ENCODE peak calls at places on chromosome 4, in nine cellular contexts. One of them, this sample, is unnamed.

GRCh38 chr4:176034498-176034897 is 31.1 kb upstream of the WDR17 start:
- DNase-seq in foreskin keratinocyte: peak
- DNase-seq in mesendoderm: peak
- DNase-seq in Panc1: peak
- DNase-seq in adrenal gland: peak
- DNase-seq in IMR-90: peak
- DNase-seq in OCI-LY7: peak
- DNase-seq in upper lobe of right lung: no peak
- DNase-seq in tibial artery: no peak
- DNase-seq in this sample: peak

GRCh38 chr4:173041482-173041881 is 127.1 kb upstream of the GALNT7 start:
- DNase-seq in mesendoderm: no peak
- DNase-seq in foreskin keratinocyte: no peak
- DNase-seq in IMR-90: no peak
- DNase-seq in upper lobe of right lung: no peak
- DNase-seq in adrenal gland: no peak
- DNase-seq in Panc1: no peak
- DNase-seq in OCI-LY7: no peak
- DNase-seq in tibial artery: no peak
- DNase-seq in this sample: no peak

GRCh38 chr4:180059216-180059881 is 2183.9 kb upstream of the TENM3 start:
- DNase-seq in tibial artery: no peak
- DNase-seq in OCI-LY7: no peak
- DNase-seq in adrenal gland: peak
- DNase-seq in foreskin keratinocyte: peak
- DNase-seq in IMR-90: no peak
- DNase-seq in Panc1: no peak
- DNase-seq in mesendoderm: peak
- DNase-seq in upper lobe of right lung: peak
- DNase-seq in this sample: peak

GRCh38 chr4:70591955-70592582 is at the start of gene AMBN:
- DNase-seq in foreskin keratinocyte: no peak
- DNase-seq in Panc1: no peak
- DNase-seq in adrenal gland: no peak
- DNase-seq in OCI-LY7: no peak
- DNase-seq in mesendoderm: no peak
- DNase-seq in IMR-90: no peak
- DNase-seq in upper lobe of right lung: no peak
- DNase-seq in tibial artery: no peak
- DNase-seq in this sample: no peak

GRCh38 chr4:73499996-73500765 is 18.6 kb downstream of the AFM start:
- DNase-seq in Panc1: no peak
- DNase-seq in mesendoderm: no peak
- DNase-seq in foreskin keratinocyte: peak
- DNase-seq in IMR-90: peak
- DNase-seq in upper lobe of right lung: no peak
- DNase-seq in tibial artery: no peak
- DNase-seq in adrenal gland: no peak
- DNase-seq in OCI-LY7: no peak
- DNase-seq in this sample: no peak

GRCh38 chr4:19455196-19455595 is 796.5 kb upstream of the SLIT2 start:
- DNase-seq in Panc1: no peak
- DNase-seq in adrenal gland: no peak
- DNase-seq in IMR-90: no peak
- DNase-seq in foreskin keratinocyte: no peak
- DNase-seq in mesendoderm: no peak
- DNase-seq in upper lobe of right lung: no peak
- DNase-seq in tibial artery: no peak
- DNase-seq in OCI-LY7: no peak
- DNase-seq in this sample: no peak

GRCh38 chr4:26858947-26859401 is 1.7 kb upstream of the STIM2 start:
- DNase-seq in tibial artery: no peak
- DNase-seq in foreskin keratinocyte: no peak
- DNase-seq in upper lobe of right lung: no peak
- DNase-seq in IMR-90: peak
- DNase-seq in mesendoderm: no peak
- DNase-seq in OCI-LY7: peak
- DNase-seq in Panc1: no peak
- DNase-seq in adrenal gland: no peak
- DNase-seq in this sample: no peak

GRCh38 chr4:47839259-47839658 is 1.4 kb upstream of the CORIN start:
- DNase-seq in OCI-LY7: peak
- DNase-seq in IMR-90: peak
- DNase-seq in foreskin keratinocyte: peak
- DNase-seq in upper lobe of right lung: no peak
- DNase-seq in Panc1: no peak
- DNase-seq in tibial artery: no peak
- DNase-seq in mesendoderm: peak
- DNase-seq in adrenal gland: no peak
- DNase-seq in this sample: no peak

GRCh38 chr4:71027611-71028010 is 34.2 kb downstream of the DCK start:
- DNase-seq in adrenal gland: no peak
- DNase-seq in tibial artery: no peak
- DNase-seq in IMR-90: no peak
- DNase-seq in Panc1: no peak
- DNase-seq in foreskin keratinocyte: no peak
- DNase-seq in mesendoderm: no peak
- DNase-seq in OCI-LY7: no peak
- DNase-seq in upper lobe of right lung: no peak
- DNase-seq in this sample: no peak

GRCh38 chr4:185127021-185127925 is 15.8 kb upstream of the SLC25A4 start:
- DNase-seq in tibial artery: no peak
- DNase-seq in upper lobe of right lung: peak
- DNase-seq in foreskin keratinocyte: no peak
- DNase-seq in IMR-90: no peak
- DNase-seq in adrenal gland: peak
- DNase-seq in Panc1: no peak
- DNase-seq in OCI-LY7: no peak
- DNase-seq in mesendoderm: peak
- DNase-seq in this sample: no peak

GRCh38 chr4:88533088-88533790 is 9.7 kb upstream of the PYURF start:
- DNase-seq in IMR-90: peak
- DNase-seq in upper lobe of right lung: no peak
- DNase-seq in tibial artery: no peak
- DNase-seq in mesendoderm: peak
- DNase-seq in Panc1: no peak
- DNase-seq in foreskin keratinocyte: peak
- DNase-seq in adrenal gland: no peak
- DNase-seq in OCI-LY7: no peak
- DNase-seq in this sample: no peak

GRCh38 chr4:170022211-170022610 is 4.0 kb downstream of the MFAP3L start:
- DNase-seq in foreskin keratinocyte: no peak
- DNase-seq in adrenal gland: no peak
- DNase-seq in mesendoderm: no peak
- DNase-seq in upper lobe of right lung: no peak
- DNase-seq in OCI-LY7: no peak
- DNase-seq in tibial artery: no peak
- DNase-seq in IMR-90: no peak
- DNase-seq in Panc1: no peak
- DNase-seq in this sample: no peak

GRCh38 chr4:170030121-170030520 is 3.9 kb upstream of the MFAP3L start:
- DNase-seq in IMR-90: no peak
- DNase-seq in OCI-LY7: no peak
- DNase-seq in mesendoderm: no peak
- DNase-seq in Panc1: no peak
- DNase-seq in upper lobe of right lung: no peak
- DNase-seq in adrenal gland: no peak
- DNase-seq in foreskin keratinocyte: no peak
- DNase-seq in tibial artery: no peak
- DNase-seq in this sample: no peak

GRCh38 chr4:170026253-170026991 is at the start of gene MFAP3L:
- DNase-seq in IMR-90: peak
- DNase-seq in OCI-LY7: no peak
- DNase-seq in adrenal gland: peak
- DNase-seq in upper lobe of right lung: peak
- DNase-seq in mesendoderm: peak
- DNase-seq in tibial artery: peak
- DNase-seq in foreskin keratinocyte: peak
- DNase-seq in Panc1: no peak
- DNase-seq in this sample: peak

GRCh38 chr4:170025523-170026252 is 507 bp downstream of the MFAP3L start:
- DNase-seq in adrenal gland: no peak
- DNase-seq in mesendoderm: peak
- DNase-seq in OCI-LY7: no peak
- DNase-seq in tibial artery: no peak
- DNase-seq in upper lobe of right lung: no peak
- DNase-seq in Panc1: no peak
- DNase-seq in IMR-90: no peak
- DNase-seq in foreskin keratinocyte: no peak
- DNase-seq in this sample: peak

GRCh38 chr4:170027181-170027829 is 1.1 kb upstream of the MFAP3L start:
- DNase-seq in upper lobe of right lung: peak
- DNase-seq in OCI-LY7: peak
- DNase-seq in mesendoderm: peak
- DNase-seq in tibial artery: peak
- DNase-seq in IMR-90: peak
- DNase-seq in Panc1: peak
- DNase-seq in adrenal gland: peak
- DNase-seq in foreskin keratinocyte: peak
- DNase-seq in this sample: peak
- H3K27ac ChIP-seq in upper lobe of right lung: peak
- H3K27ac ChIP-seq in OCI-LY7: no peak
- H3K27ac ChIP-seq in mesendoderm: no peak
- H3K27ac ChIP-seq in tibial artery: peak
- H3K27ac ChIP-seq in IMR-90: no peak
- H3K27ac ChIP-seq in Panc1: peak
- H3K27ac ChIP-seq in adrenal gland: peak
- H3K27ac ChIP-seq in foreskin keratinocyte: no peak
- H3K27ac ChIP-seq in this sample: no peak

DNA sequence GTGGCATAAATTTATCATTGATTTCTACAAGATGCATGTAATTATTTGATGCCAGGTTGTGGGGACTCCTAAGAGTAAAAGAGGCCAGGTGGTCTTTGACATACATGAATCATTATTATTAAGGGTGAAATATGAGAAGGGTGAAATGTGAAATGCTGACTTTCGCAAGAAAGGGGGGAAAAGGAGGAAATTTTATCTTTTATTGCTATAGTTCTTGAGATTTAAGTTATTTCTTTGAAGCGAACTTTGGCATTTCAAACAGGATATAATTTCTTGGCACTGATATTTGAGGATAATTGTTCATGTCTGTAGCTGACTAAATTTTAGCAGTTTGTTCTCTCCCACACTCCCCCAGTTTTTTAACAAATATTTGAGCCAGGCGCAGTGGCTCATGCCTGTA is 80.1 kb downstream of the TMEM131L start:
- DNase-seq in adrenal gland: no peak
- DNase-seq in OCI-LY7: no peak
- DNase-seq in upper lobe of right lung: no peak
- DNase-seq in Panc1: no peak
- DNase-seq in IMR-90: no peak
- DNase-seq in foreskin keratinocyte: no peak
- DNase-seq in tibial artery: no peak
- DNase-seq in mesendoderm: no peak
- DNase-seq in this sample: no peak
- H3K27ac ChIP-seq in adrenal gland: no peak
- H3K27ac ChIP-seq in OCI-LY7: no peak
- H3K27ac ChIP-seq in upper lobe of right lung: no peak
- H3K27ac ChIP-seq in Panc1: no peak
- H3K27ac ChIP-seq in IMR-90: no peak
- H3K27ac ChIP-seq in foreskin keratinocyte: no peak
- H3K27ac ChIP-seq in tibial artery: peak
- H3K27ac ChIP-seq in mesendoderm: no peak
- H3K27ac ChIP-seq in this sample: no peak

GRCh38 chr4:94463771-94464170 is 12.0 kb downstream of the PDLIM5 start:
- DNase-seq in foreskin keratinocyte: peak
- DNase-seq in mesendoderm: no peak
- DNase-seq in IMR-90: peak
- DNase-seq in OCI-LY7: no peak
- DNase-seq in adrenal gland: no peak
- DNase-seq in tibial artery: no peak
- DNase-seq in Panc1: no peak
- DNase-seq in upper lobe of right lung: no peak
- DNase-seq in this sample: no peak
- H3K27ac ChIP-seq in foreskin keratinocyte: no peak
- H3K27ac ChIP-seq in mesendoderm: no peak
- H3K27ac ChIP-seq in IMR-90: no peak
- H3K27ac ChIP-seq in OCI-LY7: no peak
- H3K27ac ChIP-seq in adrenal gland: no peak
- H3K27ac ChIP-seq in tibial artery: peak
- H3K27ac ChIP-seq in Panc1: no peak
- H3K27ac ChIP-seq in upper lobe of right lung: no peak
- H3K27ac ChIP-seq in this sample: no peak

DNA sequence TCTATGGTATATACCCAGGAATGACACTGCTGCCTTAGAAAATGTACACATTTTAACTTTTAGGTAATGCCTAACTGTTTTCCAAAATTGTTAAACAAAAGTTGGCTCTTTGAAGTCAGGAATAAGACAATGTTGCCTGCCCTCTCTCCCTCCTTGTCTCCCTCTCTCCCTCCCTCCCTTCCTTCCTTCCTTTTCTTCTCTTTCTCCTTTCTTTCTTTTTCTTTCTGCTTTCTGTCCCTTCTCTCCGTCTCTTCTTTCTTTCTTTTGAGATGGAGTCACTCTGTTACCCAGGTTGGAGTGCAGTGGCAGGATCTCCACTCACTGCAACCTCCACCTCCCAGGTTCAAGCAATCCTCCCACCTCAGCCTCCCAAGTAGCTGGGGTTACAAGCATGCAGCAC is 4.6 kb upstream of the TMA16 start:
- DNase-seq in OCI-LY7: no peak
- DNase-seq in adrenal gland: no peak
- DNase-seq in IMR-90: no peak
- DNase-seq in foreskin keratinocyte: no peak
- DNase-seq in Panc1: no peak
- DNase-seq in upper lobe of right lung: no peak
- DNase-seq in mesendoderm: no peak
- DNase-seq in tibial artery: no peak
- DNase-seq in this sample: no peak
- H3K27ac ChIP-seq in OCI-LY7: no peak
- H3K27ac ChIP-seq in adrenal gland: no peak
- H3K27ac ChIP-seq in IMR-90: no peak
- H3K27ac ChIP-seq in foreskin keratinocyte: no peak
- H3K27ac ChIP-seq in Panc1: no peak
- H3K27ac ChIP-seq in upper lobe of right lung: no peak
- H3K27ac ChIP-seq in mesendoderm: no peak
- H3K27ac ChIP-seq in tibial artery: no peak
- H3K27ac ChIP-seq in this sample: no peak

This sample was measured in neuronal stem cell.